ENCODE peak calls at places on chromosomes 3 and 15, in ten cellular contexts. One of them, this sample, is unnamed.

GRCh38 chr3:184031187-184031792 is at the start of gene HTR3D:
- DNase-seq in hypothalamus: no peak
- DNase-seq in GM20000: no peak
- DNase-seq in stromal cell of bone marrow: no peak
- DNase-seq in LHCN-M2: no peak
- DNase-seq in anterior cingulate cortex: no peak
- DNase-seq in omental fat pad: no peak
- DNase-seq in NCI-H1105: no peak
- DNase-seq in NAMALWA: no peak
- DNase-seq in progenitor cell of endocrine pancreas: no peak
- DNase-seq in this sample: peak

GRCh38 chr15:68114356-68114755 is 60.2 kb downstream of the PIAS1 start:
- DNase-seq in stromal cell of bone marrow: peak
- DNase-seq in NCI-H1105: no peak
- DNase-seq in GM20000: peak
- DNase-seq in anterior cingulate cortex: no peak
- DNase-seq in hypothalamus: no peak
- DNase-seq in omental fat pad: no peak
- DNase-seq in LHCN-M2: peak
- DNase-seq in NAMALWA: peak
- DNase-seq in progenitor cell of endocrine pancreas: no peak
- DNase-seq in this sample: peak

GRCh38 chr15:51726302-51727073 is 11.0 kb downstream of the LYSMD2 start:
- DNase-seq in NCI-H1105: no peak
- DNase-seq in NAMALWA: peak
- DNase-seq in GM20000: peak
- DNase-seq in anterior cingulate cortex: no peak
- DNase-seq in hypothalamus: no peak
- DNase-seq in omental fat pad: peak
- DNase-seq in stromal cell of bone marrow: peak
- DNase-seq in progenitor cell of endocrine pancreas: no peak
- DNase-seq in LHCN-M2: peak
- DNase-seq in this sample: peak

GRCh38 chr3:128449111-128449638 is 17.5 kb downstream of the DNAJB8 start:
- DNase-seq in omental fat pad: no peak
- DNase-seq in hypothalamus: no peak
- DNase-seq in GM20000: no peak
- DNase-seq in progenitor cell of endocrine pancreas: no peak
- DNase-seq in anterior cingulate cortex: no peak
- DNase-seq in NAMALWA: no peak
- DNase-seq in NCI-H1105: no peak
- DNase-seq in stromal cell of bone marrow: no peak
- DNase-seq in LHCN-M2: no peak
- DNase-seq in this sample: peak

GRCh38 chr3:117695321-117695720 is 985.7 kb downstream of the TUSC7 start:
- DNase-seq in LHCN-M2: peak
- DNase-seq in omental fat pad: no peak
- DNase-seq in NAMALWA: no peak
- DNase-seq in hypothalamus: no peak
- DNase-seq in progenitor cell of endocrine pancreas: no peak
- DNase-seq in anterior cingulate cortex: no peak
- DNase-seq in NCI-H1105: no peak
- DNase-seq in stromal cell of bone marrow: peak
- DNase-seq in GM20000: no peak
- DNase-seq in this sample: no peak

GRCh38 chr3:4709336-4709735 is 216.2 kb downstream of the ITPR1 start:
- DNase-seq in omental fat pad: no peak
- DNase-seq in progenitor cell of endocrine pancreas: no peak
- DNase-seq in GM20000: no peak
- DNase-seq in NAMALWA: no peak
- DNase-seq in anterior cingulate cortex: no peak
- DNase-seq in stromal cell of bone marrow: no peak
- DNase-seq in NCI-H1105: no peak
- DNase-seq in hypothalamus: no peak
- DNase-seq in LHCN-M2: no peak
- DNase-seq in this sample: no peak

GRCh38 chr3:11602441-11602840 is 41.3 kb downstream of the VGLL4 start:
- DNase-seq in anterior cingulate cortex: no peak
- DNase-seq in LHCN-M2: no peak
- DNase-seq in GM20000: no peak
- DNase-seq in omental fat pad: no peak
- DNase-seq in NAMALWA: no peak
- DNase-seq in NCI-H1105: no peak
- DNase-seq in stromal cell of bone marrow: no peak
- DNase-seq in progenitor cell of endocrine pancreas: no peak
- DNase-seq in hypothalamus: no peak
- DNase-seq in this sample: no peak

GRCh38 chr15:72846027-72846426 is 62.5 kb upstream of the ADPGK start:
- DNase-seq in hypothalamus: no peak
- DNase-seq in GM20000: no peak
- DNase-seq in NCI-H1105: no peak
- DNase-seq in anterior cingulate cortex: no peak
- DNase-seq in progenitor cell of endocrine pancreas: no peak
- DNase-seq in stromal cell of bone marrow: no peak
- DNase-seq in NAMALWA: no peak
- DNase-seq in omental fat pad: no peak
- DNase-seq in LHCN-M2: no peak
- DNase-seq in this sample: no peak

GRCh38 chr15:82093774-82094211 is 48.0 kb upstream of the MEX3B start:
- DNase-seq in progenitor cell of endocrine pancreas: no peak
- DNase-seq in GM20000: no peak
- DNase-seq in NAMALWA: no peak
- DNase-seq in hypothalamus: no peak
- DNase-seq in omental fat pad: no peak
- DNase-seq in NCI-H1105: no peak
- DNase-seq in stromal cell of bone marrow: no peak
- DNase-seq in anterior cingulate cortex: no peak
- DNase-seq in LHCN-M2: peak
- DNase-seq in this sample: no peak

GRCh38 chr3:101803152-101803782 is 24.3 kb downstream of the NXPE3 start:
- DNase-seq in NCI-H1105: peak
- DNase-seq in NAMALWA: peak
- DNase-seq in stromal cell of bone marrow: peak
- DNase-seq in progenitor cell of endocrine pancreas: no peak
- DNase-seq in GM20000: peak
- DNase-seq in omental fat pad: no peak
- DNase-seq in anterior cingulate cortex: no peak
- DNase-seq in LHCN-M2: peak
- DNase-seq in hypothalamus: peak
- DNase-seq in this sample: peak

GRCh38 chr15:76185716-76186115 is 125.6 kb downstream of the ETFA start:
- DNase-seq in hypothalamus: no peak
- DNase-seq in omental fat pad: no peak
- DNase-seq in anterior cingulate cortex: no peak
- DNase-seq in NCI-H1105: no peak
- DNase-seq in progenitor cell of endocrine pancreas: no peak
- DNase-seq in NAMALWA: peak
- DNase-seq in GM20000: peak
- DNase-seq in LHCN-M2: peak
- DNase-seq in stromal cell of bone marrow: peak
- DNase-seq in this sample: peak